ENCODE peak calls at places on chromosome 21, in nine cellular contexts. O is astrocyte of the spinal cord; Z is HFF-Myc; Y is foreskin fibroblast; T is CD8-positive, alpha-beta T cell; X is body of pancreas; H is HL-60; D is heart left ventricle; I is activated B cell treated with CpG ODN at 0.5 μM for 24 hours. U is an unnamed sample.

GRCh38 chr21:33451634-33452071 is 28.1 kb downstream of the TMEM50B start:
- DNase-seq in I (no peak), O (peak; percentile 7), D (no peak), H (no peak), T (no peak), Y (peak; percentile 14), X (no peak), Z (no peak), U (no peak)

GRCh38 chr21:17854771-17855170 is 35.6 kb upstream of the C21orf91 start:
- DNase-seq in T (no peak), X (no peak), O (no peak), Y (no peak), H (no peak), Z (no peak), I (no peak), D (no peak), U (no peak)

GRCh38 chr21:25956993-25957714 is 213.4 kb downstream of the APP start:
- DNase-seq in D (no peak), I (no peak), T (no peak), X (no peak), Z (no peak), Y (peak; percentile 85), H (no peak), O (peak; percentile 55), U (no peak)

GRCh38 chr21:32889596-32889995 is 118.0 kb upstream of the PAXBP1 start:
- DNase-seq in X (no peak), H (no peak), Y (no peak), O (no peak), Z (no peak), T (no peak), D (no peak), I (no peak), U (no peak)

GRCh38 chr21:34800797-34801518 is 132.2 kb downstream of the CLIC6 start:
- DNase-seq in Y (peak; percentile 48), O (peak; percentile 65), Z (no peak), X (no peak), H (no peak), T (no peak), D (no peak), I (no peak), U (peak; percentile 42)

GRCh38 chr21:35096959-35097358 is 47.9 kb upstream of the RUNX1 start:
- DNase-seq in X (no peak), O (no peak), Z (no peak), H (no peak), I (no peak), T (no peak), Y (no peak), D (no peak), U (no peak)

GRCh38 chr21:23664193-23664694 is 1943.0 kb downstream of the MRPL39 start:
- DNase-seq in X (no peak), Y (no peak), Z (no peak), H (no peak), T (no peak), I (no peak), D (no peak), O (no peak), U (no peak)

GRCh38 chr21:41651830-41652229 is 115.0 kb downstream of the RIPK4 start:
- DNase-seq in D (no peak), Y (peak; percentile 48), I (no peak), Z (no peak), T (no peak), H (no peak), X (no peak), O (no peak), U (no peak)

DNA sequence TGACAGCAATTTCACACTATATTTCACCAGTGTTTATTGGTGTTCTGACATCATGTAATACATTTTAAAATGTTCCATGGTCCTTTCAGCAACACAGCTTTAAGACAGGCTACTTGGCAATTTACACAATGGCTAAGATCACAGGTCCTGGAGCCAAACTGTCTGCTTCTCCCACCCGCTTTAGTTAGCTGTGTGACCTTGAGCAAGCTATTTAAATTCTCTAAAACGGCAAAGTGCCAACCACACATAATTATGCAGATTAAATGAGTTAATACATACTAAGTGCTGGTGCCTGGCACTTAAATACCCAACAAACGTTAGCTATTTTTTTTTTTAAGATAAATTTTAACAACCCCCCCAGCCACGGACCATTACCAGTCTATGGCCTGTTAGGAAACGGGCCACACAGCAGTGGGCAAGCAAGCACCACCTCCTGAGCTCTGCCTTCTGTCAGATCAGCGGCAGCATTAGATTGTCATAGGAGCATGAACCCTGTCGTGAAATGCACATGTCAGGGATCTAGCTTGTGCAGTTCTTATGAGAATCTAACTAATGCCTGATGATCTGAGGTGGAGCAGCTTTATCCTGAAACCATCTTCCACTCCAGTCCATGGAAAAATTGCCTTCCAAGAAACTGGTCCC is 26.9 kb downstream of the SOD1 start:
- DNase-seq in I (no peak), O (no peak), H (no peak), Z (no peak), X (no peak), D (no peak), Y (no peak), T (no peak), U (no peak)
- TF ChIP-seq CTCF in I (no peak), O (no peak), H (no peak), Z (no peak), X (no peak), D (no peak), Y (no peak), T (no peak), U (no peak)

DNA sequence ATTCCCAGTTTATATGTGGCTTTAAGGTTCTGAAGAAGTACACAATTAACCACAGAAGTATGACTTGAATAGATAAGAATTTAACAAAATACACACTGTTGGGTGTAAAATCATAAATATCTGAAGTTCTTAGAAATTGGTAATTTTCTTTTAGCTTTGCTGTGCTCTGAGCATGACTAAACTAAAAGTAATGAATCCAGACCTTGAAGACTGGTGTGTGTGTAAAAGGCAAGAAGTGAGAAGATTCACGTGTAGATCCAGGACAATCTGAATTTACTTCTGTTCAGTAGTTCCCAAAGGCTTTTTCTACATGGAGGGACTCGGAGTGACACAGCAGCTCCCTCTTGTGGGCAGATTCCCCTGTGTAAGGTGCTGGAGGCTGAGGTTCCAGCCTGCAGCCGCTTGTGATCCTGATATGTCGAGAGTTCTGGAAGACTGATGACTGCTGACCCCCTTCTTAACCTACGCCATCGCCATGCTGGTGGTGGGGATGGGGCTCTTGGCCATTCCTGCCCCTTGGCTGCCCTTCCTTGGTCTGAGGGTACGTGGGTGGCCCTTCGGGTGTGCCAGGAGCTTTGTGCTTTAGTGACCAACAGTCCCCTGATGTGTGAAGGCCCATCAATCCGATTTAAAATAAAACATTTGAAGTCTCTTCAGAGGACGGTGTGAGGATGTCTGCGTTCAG is 62.7 kb downstream of the ADARB1 start:
- DNase-seq in X (peak; percentile 91), I (peak; percentile 57), O (peak; percentile 91), Z (peak; percentile 78), Y (peak; percentile 74), D (peak; percentile 84), T (peak; percentile 38), H (peak; percentile 79), U (peak; percentile 40)
- TF ChIP-seq CTCF in X (peak; percentile 64), I (no peak), O (peak; percentile 93), Z (peak; percentile 90), Y (peak; percentile 92), D (peak; percentile 88), T (peak; percentile 52), H (peak; percentile 90), U (peak; percentile 65)

GRCh38 chr21:44803651-44804050 is 2.0 kb upstream of the UBE2G2 start:
- DNase-seq in O (no peak), D (no peak), Y (no peak), H (no peak), Z (no peak), X (no peak), T (no peak), I (no peak), U (no peak)

GRCh38 chr21:44802396-44803153 is 955 bp upstream of the UBE2G2 start:
- DNase-seq in D (no peak), Y (no peak), H (peak; percentile 20), X (no peak), I (no peak), O (no peak), Z (no peak), T (no peak), U (no peak)

GRCh38 chr21:44800103-44800502 is 1.5 kb downstream of the UBE2G2 start:
- DNase-seq in T (no peak), Y (no peak), Z (no peak), I (no peak), H (peak; percentile 69), D (no peak), O (peak; percentile 42), X (peak; percentile 25), U (no peak)

GRCh38 chr21:44800971-44801467 is 601 bp downstream of the UBE2G2 start:
- DNase-seq in X (no peak), D (no peak), T (no peak), I (no peak), Z (no peak), Y (no peak), O (peak; percentile 32), H (peak; percentile 34), U (no peak)

DNA sequence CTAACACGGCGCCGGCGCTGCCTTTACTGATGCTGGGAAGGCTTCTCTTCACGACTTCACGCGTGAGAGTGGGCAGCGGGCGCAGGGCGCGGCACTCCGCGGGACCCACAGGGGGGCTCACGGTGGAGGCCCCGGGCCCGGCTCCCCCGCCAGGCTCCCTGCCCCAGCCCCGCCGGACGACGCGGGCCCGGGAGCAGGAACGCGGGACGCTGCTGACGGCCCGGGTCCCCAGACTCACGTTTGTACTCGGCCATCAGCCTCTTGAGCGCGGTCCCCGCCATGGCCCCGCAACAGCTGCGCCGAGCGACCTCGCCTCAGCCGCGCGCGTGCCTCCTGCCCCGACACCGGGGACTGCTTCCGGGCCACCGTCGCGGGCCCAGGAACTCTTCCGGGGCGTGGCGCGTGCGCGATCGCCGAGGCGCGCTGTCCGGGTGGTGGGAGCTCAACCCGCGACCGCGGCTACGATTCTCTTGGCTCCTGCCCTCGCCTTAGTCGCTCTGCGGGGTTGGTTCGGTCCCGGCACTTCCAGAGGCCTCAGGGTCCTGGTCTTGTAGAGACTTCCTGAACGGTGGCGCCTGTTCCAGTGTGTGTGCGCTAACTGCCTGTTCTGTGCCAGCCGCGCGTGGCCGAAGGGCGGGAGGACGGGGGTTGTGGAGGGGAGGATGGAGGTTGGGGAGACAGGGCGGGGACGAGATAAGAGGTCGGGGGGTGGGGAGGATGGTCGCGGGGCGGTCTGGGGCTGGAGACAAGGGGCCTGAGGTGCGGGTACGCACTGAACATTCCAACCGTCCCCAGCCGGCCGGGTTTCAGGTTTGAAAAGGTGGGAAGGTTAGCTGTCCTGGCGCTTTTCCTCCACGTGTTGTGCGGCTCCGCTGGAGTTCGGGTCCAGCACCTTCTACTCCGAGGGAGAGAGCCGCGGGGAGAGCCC is at the start of gene UBE2G2:
- DNase-seq in D (peak; percentile 82), Y (peak; percentile 76), I (peak; percentile 92), O (peak; percentile 75), Z (no peak), H (peak; percentile 81), X (peak; percentile 82), T (peak; percentile 86), U (peak; percentile 89)
- TF ChIP-seq CTCF in D (peak; percentile 1), Y (no peak), I (no peak), O (no peak), Z (no peak), H (no peak), X (no peak), T (peak; percentile 52), U (no peak)

DNA sequence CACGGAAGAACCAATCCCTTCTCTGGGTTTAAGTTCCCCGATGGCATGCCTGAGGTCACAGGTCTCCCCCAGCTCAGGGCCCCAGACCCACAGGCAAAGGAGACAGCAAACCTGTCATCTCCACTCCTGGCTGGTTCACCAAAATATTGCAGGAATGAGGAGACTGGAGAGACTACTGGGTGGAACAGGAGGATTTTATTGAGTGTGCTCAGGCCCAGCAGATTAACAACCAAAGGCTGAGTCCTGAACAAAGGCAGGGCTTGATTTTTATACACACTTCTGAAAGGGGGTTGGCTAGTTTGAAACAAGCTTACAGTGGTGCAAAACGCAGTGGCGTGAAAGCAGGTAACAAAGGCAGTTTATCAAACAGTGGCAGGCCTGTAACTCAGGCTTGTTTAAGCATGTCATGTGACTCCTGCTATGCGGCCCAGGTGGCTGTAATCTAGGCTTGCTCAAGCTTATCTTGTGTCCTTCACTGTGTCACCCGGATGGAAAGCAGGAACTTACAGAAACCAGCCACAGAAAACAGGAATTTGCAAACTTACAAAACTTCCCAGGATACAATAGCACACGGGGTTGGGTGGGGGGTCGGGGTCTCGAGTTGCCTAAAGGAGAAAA is 27.4 kb upstream of the KCNJ15 start:
- DNase-seq in I (no peak), D (no peak), H (peak; percentile 45), T (no peak), O (no peak), X (no peak), Y (no peak), Z (no peak), U (no peak)
- TF ChIP-seq CTCF in I (no peak), D (no peak), H (no peak), T (no peak), O (no peak), X (no peak), Y (no peak), Z (no peak), U (no peak)

U was measured in natural killer cell.